ENCODE peak calls at places on chromosomes 4 and X, in six cellular contexts. W, C, A, B, R and Y are unnamed samples. For H3K9me3, the result is how much of the 10 kb centered on the place peaks cover.

GRCh38 chr4:189124149-189124758 is 816.4 kb upstream of the FRG1 start:
- DNase-seq in B (no peak), A (peak), W (peak), R (no peak), C (no peak), Y (no peak)

GRCh38 chrX:113202601-113203000 is 362.0 kb upstream of the AMOT start:
- DNase-seq in R (no peak), W (no peak), A (no peak), C (no peak), B (no peak), Y (no peak)

GRCh38 chrX:76228499-76228898 is 55.6 kb downstream of the PBDC1 start:
- DNase-seq in B (no peak), R (no peak), W (no peak), A (no peak), C (no peak), Y (no peak)

GRCh38 chr4:151532001-151532708 is 123.2 kb downstream of the FHIP1A start:
- DNase-seq in W (no peak), R (no peak), A (no peak), C (no peak), B (no peak), Y (no peak)

GRCh38 chr4:187004628-187005027 is 281.0 kb upstream of the FAT1 start:
- DNase-seq in R (no peak), W (no peak), C (no peak), A (no peak), B (no peak), Y (no peak)

GRCh38 chrX:14641681-14642655 is 112.6 kb downstream of the GLRA2 start:
- DNase-seq in C (no peak), A (no peak), R (no peak), B (no peak), W (no peak), Y (no peak)

GRCh38 chrX:107718156-107718621 is 57.4 kb downstream of the TSC22D3 start:
- DNase-seq in A (peak), C (peak), B (peak), W (peak), R (peak), Y (peak)

GRCh38 chr4:11543710-11544109 is 115.0 kb upstream of the HS3ST1 start:
- DNase-seq in C (no peak), A (peak), R (no peak), W (peak), B (peak), Y (no peak)

GRCh38 chrX:114162068-114162735 is 421.7 kb upstream of the HTR2C start:
- DNase-seq in A (no peak), R (no peak), B (no peak), W (no peak), C (no peak), Y (no peak)

GRCh38 chrX:65480960-65481359 is 53.6 kb downstream of the LAS1L start:
- DNase-seq in B (no peak), R (no peak), A (no peak), W (no peak), C (no peak), Y (no peak)

GRCh38 chrX:129984196-129984962 is 1.9 kb downstream of the BCORL1 start:
- DNase-seq in C (peak), W (peak), R (peak), A (no peak), B (no peak), Y (peak)

GRCh38 chrX:1336331-1337143 is at the start of gene IL3RA:
- DNase-seq in B (peak), A (no peak), W (no peak), R (peak), C (no peak), Y (no peak)

GRCh38 chr4:156330436-156331031 is 376.9 kb upstream of the CTSO start:
- DNase-seq in R (no peak), W (no peak), B (no peak), C (no peak), A (no peak), Y (no peak)

GRCh38 chr4:147942729-147943128 is 210.8 kb downstream of the ARHGAP10 start:
- DNase-seq in W (peak), R (no peak), C (no peak), B (no peak), A (no peak), Y (no peak)

GRCh38 chr4:87270825-87271224 is 50.4 kb upstream of the KLHL8 start:
- DNase-seq in W (no peak), R (no peak), C (no peak), B (no peak), A (no peak), Y (no peak)

GRCh38 chr4:175412744-175413143 is 399.3 kb downstream of the GPM6A start:
- DNase-seq in W (peak), C (no peak), A (peak), B (no peak), R (no peak), Y (no peak)

GRCh38 chr4:38155589-38156294 is 195.5 kb downstream of the PTTG2 start:
- DNase-seq in R (no peak), C (no peak), W (no peak), A (no peak), B (no peak), Y (no peak)

GRCh38 chr4:60637976-60638375 is 562.1 kb upstream of the ADGRL3 start:
- DNase-seq in R (no peak), B (no peak), W (no peak), A (no peak), C (no peak), Y (no peak)

GRCh38 chr4:14196141-14196540 is 568.6 kb upstream of the BOD1L1 start:
- DNase-seq in R (no peak), W (peak), A (peak), B (peak), C (peak), Y (no peak)

GRCh38 chr4:123312951-123313592 is 83.5 kb upstream of the SPRY1 start:
- DNase-seq in A (no peak), B (no peak), C (no peak), W (no peak), R (no peak), Y (no peak)

GRCh38 chrX:17369294-17369693 is 5.7 kb upstream of the NHS start:
- DNase-seq in R (no peak), W (no peak), A (no peak), B (no peak), C (no peak), Y (no peak)

GRCh38 chr4:143224255-143224654 is 39.5 kb downstream of the USP38 start:
- DNase-seq in B (no peak), W (no peak), A (no peak), C (no peak), R (no peak), Y (no peak)

GRCh38 chrX:106619797-106620196 is 8.0 kb downstream of the RADX start:
- DNase-seq in A (no peak), C (no peak), B (peak), W (peak), R (no peak), Y (no peak)

GRCh38 chr4:102168580-102168979 is 176.7 kb downstream of the SLC39A8 start:
- DNase-seq in W (peak), R (no peak), B (no peak), A (no peak), C (no peak), Y (no peak)

GRCh38 chr4:72966652-72967051 is 102.9 kb downstream of the COX18 start:
- DNase-seq in A (no peak), W (no peak), B (no peak), R (no peak), C (no peak), Y (no peak)

GRCh38 chrX:66163849-66164401 is at the start of gene HEPH:
- DNase-seq in B (no peak), C (no peak), W (peak), R (no peak), A (peak), Y (no peak)

GRCh38 chrX:112341598-112341997 is 259.0 kb upstream of the TRPC5 start:
- DNase-seq in C (no peak), A (no peak), R (no peak), B (no peak), W (peak), Y (no peak)

GRCh38 chrX:80432863-80433262 is 12.6 kb downstream of the TENT5D start:
- DNase-seq in R (no peak), A (no peak), B (no peak), C (no peak), W (no peak), Y (no peak)

DNA sequence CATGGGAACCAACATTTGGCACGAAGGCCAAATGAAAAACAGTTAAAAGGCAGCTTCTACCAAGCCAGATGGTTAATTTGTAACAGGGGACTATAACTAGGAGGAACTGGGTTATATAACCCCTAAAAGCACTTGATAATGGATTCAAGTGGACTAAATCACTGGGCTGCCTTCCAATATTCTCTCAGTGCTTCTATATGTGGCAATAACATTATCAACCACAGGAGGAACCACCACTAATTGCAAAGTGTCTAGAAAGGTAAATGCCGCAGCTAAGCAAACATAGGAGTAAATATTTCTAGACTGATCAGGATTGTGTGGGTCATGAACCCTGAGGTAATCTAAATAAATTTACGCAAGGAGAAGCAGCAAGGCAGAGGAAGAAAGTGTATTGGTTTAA is 391.5 kb downstream of the UBE2NL start:
- DNase-seq in W (no peak), C (no peak), R (no peak), A (peak), B (no peak), Y (no peak)
- H3K9me3 ChIP-seq in W (under half), C (under half), R (under half), A (under half), B (under half), Y (under half)

GRCh38 chrX:151729056-151729725 is 5.4 kb upstream of the CNGA2 start:
- DNase-seq in R (no peak), C (no peak), W (no peak), B (no peak), A (no peak), Y (no peak)

GRCh38 chrX:151726751-151727150 is 7.8 kb upstream of the CNGA2 start:
- DNase-seq in C (no peak), A (no peak), W (no peak), B (no peak), R (no peak), Y (no peak)

GRCh38 chrX:151725338-151725614 is 9.3 kb upstream of the CNGA2 start:
- DNase-seq in B (no peak), R (no peak), A (no peak), W (no peak), C (no peak), Y (no peak)

GRCh38 chrX:151724563-151725337 is 8.9 kb downstream of the FATE1 start:
- DNase-seq in W (no peak), R (no peak), B (no peak), C (peak), A (no peak), Y (no peak)

DNA sequence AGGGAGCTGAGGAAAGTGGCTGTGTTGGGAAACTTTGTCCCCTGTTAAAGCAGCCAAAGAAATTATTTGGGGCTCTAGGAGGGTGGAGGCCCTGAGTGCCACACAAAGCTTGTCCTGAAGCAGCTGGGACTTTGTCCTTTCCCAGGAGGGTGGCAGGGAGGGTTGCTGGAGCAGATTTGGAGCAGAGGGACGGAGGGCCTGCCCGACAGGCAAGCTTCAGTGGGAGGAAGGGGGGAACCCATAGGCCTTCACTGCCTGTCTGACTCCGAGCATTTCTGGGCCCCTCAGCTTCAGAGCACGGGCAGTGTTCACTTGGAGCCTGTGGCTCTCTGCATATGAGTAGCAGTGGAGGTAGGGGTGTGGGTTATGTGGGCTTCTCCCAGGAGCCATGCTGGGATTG is 7.2 kb upstream of the CNGA2 start:
- DNase-seq in R (no peak), A (no peak), W (no peak), B (no peak), C (no peak), Y (no peak)
- H3K9me3 ChIP-seq in R (under half), A (under half), W (under half), B (under half), C (under half), Y (under half)

GRCh38 chrX:41846714-41847113 is 76.6 kb downstream of the CASK start:
- DNase-seq in A (no peak), R (no peak), C (no peak), W (no peak), B (no peak), Y (no peak)
- H3K9me3 ChIP-seq in A (under half), R (under half), C (under half), W (under half), B (under half), Y (under half)

DNA sequence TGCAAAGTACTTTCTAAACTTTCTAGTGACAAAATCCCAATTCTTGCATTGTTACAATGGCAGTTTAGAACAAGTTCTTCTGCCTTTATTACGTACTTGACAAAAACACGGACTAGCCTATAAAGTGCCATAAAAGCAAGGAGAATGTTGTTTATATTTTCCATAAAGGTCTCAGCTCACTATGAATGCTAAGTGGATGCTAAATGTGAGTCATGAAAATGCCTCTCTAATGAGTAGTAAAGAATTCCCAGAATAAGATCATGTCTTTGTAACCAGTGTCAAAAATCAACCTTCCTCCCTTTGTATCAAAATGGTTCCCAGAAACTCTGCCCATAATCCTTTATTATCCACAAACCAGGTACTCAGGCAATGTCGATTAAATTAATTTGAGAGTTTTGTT is 539.8 kb upstream of the SLIT2 start:
- DNase-seq in W (peak), A (peak), B (peak), C (no peak), R (no peak), Y (no peak)
- H3K9me3 ChIP-seq in W (under half), A (under half), B (under half), C (under half), R (under half), Y (under half)

DNA sequence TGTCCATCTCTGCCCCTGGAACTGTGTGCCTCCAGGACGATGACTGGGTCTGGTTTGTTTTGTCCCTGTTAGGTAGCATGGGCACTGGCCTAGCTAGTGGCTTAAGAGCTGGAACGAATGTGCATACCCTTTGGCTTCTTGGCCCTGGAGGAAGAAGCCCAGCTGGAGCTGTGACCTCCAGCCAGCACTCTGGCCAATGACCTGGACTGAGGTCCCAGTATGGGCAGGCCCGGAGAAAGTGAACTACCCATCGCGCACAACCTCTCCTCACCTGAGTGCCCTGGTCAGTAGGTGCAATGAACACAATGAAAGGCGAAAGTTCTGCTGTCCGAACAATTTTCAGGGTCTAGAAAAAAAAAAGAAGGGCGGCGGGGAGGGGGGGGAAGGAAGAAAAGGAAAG is 18.3 kb downstream of the DKC1 start:
- DNase-seq in B (no peak), C (no peak), A (no peak), W (no peak), R (no peak), Y (no peak)
- H3K9me3 ChIP-seq in B (under half), C (under half), A (under half), W (under half), R (under half), Y (under half)

DNA sequence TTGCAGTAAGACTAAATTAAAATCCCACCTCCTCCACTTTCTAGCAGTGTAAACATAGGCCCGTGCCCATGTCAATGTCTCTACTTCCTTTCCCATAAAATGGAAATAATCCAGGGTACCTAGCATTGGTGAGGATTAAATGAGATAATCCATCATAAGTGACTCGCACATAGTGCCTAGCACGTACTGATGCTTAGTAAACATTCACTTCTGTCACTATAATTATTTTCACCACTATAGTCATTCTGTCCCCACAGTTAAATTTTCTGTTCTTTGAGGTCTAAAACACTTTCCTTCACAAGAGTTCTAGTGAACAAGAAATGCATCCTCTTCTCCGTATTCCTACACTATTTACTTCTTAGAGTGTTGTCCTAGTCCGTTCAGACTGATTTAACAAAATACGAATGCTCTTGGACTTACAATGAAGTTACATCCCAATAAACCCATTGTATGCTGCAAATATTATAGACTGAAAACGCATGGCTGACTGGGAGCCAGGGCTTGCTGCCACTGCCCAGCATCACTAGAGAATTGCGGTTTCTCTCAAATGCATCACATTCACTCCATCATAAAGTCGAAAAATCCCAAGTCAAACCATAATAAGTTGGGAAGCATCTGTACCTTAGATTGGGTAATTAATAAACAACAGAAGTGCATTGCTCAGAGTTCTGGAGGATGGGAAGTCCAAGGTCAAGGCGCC is 10.6 kb downstream of the ARAP2 start:
- DNase-seq in R (no peak), W (no peak), A (no peak), B (no peak), C (no peak), Y (no peak)
- H3K9me3 ChIP-seq in R (under half), W (under half), A (under half), B (under half), C (under half), Y (under half)

GRCh38 chr4:152817331-152817730 is 37.6 kb downstream of the ARFIP1 start:
- DNase-seq in A (no peak), R (no peak), C (no peak), W (no peak), B (peak), Y (no peak)
- H3K9me3 ChIP-seq in A (under half), R (under half), C (under half), W (under half), B (under half), Y (under half)